ENCODE peak calls at places on chromosomes 13 and 19, in five cellular contexts. B is smooth muscle cell of the brain vasculature; C is choroid plexus epithelial cell; F is stomach; Z is activated CD8-positive, alpha-beta memory T cell treated with anti-CD3 and anti-CD28 coated beads for 1 hour. G is an unnamed sample.

GRCh38 chr13:89695343-89696257 is 1651.9 kb upstream of the MIR17HG start:
- DNase-seq in F (peak), B (peak), C (peak), Z (no peak), G (peak)

GRCh38 chr13:106986687-106987434 is 418.9 kb upstream of the ARGLU1 start:
- DNase-seq in Z (no peak), C (peak), B (no peak), F (no peak), G (no peak)

GRCh38 chr19:9308091-9308490 is 1.5 kb downstream of the ZNF699 start:
- DNase-seq in F (no peak), Z (no peak), C (no peak), B (no peak), G (no peak)

GRCh38 chr13:70842062-70842644 is 733.9 kb upstream of the KLHL1 start:
- DNase-seq in F (no peak), Z (no peak), B (no peak), C (no peak), G (no peak)

GRCh38 chr19:42028304-42029216 is 34.5 kb upstream of the ATP1A3 start:
- DNase-seq in C (no peak), F (no peak), Z (no peak), B (no peak), G (peak)

GRCh38 chr13:78679329-78679728 is 20.4 kb upstream of the OBI1 start:
- DNase-seq in B (no peak), C (peak), F (no peak), Z (no peak), G (no peak)

GRCh38 chr13:102900193-102900608 is 54.4 kb downstream of the ERCC5 start:
- DNase-seq in B (no peak), C (no peak), Z (no peak), F (no peak), G (no peak)

GRCh38 chr13:60887711-60888110 is 490.7 kb downstream of the TDRD3 start:
- DNase-seq in C (no peak), Z (no peak), B (no peak), F (no peak), G (no peak)

GRCh38 chr19:29372921-29373797 is 152.6 kb upstream of the VSTM2B start:
- DNase-seq in B (no peak), F (no peak), C (no peak), Z (no peak), G (no peak)

GRCh38 chr19:55169136-55169535 is 2.7 kb upstream of the DNAAF3 start:
- DNase-seq in B (no peak), C (no peak), F (no peak), Z (no peak), G (no peak)

GRCh38 chr19:8302734-8303133 is 5.4 kb downstream of the CD320 start:
- DNase-seq in Z (no peak), C (no peak), B (no peak), F (peak), G (no peak)

GRCh38 chr13:90485441-90485840 is 862.0 kb upstream of the MIR17HG start:
- DNase-seq in Z (no peak), C (peak), B (peak), F (no peak), G (no peak)

GRCh38 chr13:27534108-27534975 is 84.0 kb upstream of the MTIF3 start:
- DNase-seq in B (no peak), C (no peak), Z (no peak), F (no peak), G (no peak)

GRCh38 chr19:30283556-30283955 is 88.6 kb upstream of the ZNF536 start:
- DNase-seq in B (no peak), Z (no peak), F (no peak), C (no peak), G (no peak)

GRCh38 chr13:26246154-26246553 is 7.8 kb upstream of the CDK8 start:
- DNase-seq in C (peak), Z (no peak), B (no peak), F (no peak), G (no peak)

GRCh38 chr19:54608205-54608604 is 14.8 kb downstream of the LILRA1 start:
- DNase-seq in C (no peak), B (no peak), F (no peak), Z (no peak), G (no peak)

GRCh38 chr13:46995874-46996273 is 99.0 kb upstream of the HTR2A start:
- DNase-seq in Z (no peak), B (no peak), F (no peak), C (no peak), G (no peak)

GRCh38 chr19:1098177-1099051 is 3.2 kb upstream of the POLR2E start:
- DNase-seq in C (no peak), B (no peak), F (peak), Z (no peak), G (no peak)

GRCh38 chr13:43516401-43516826 is 270.4 kb downstream of the ENOX1 start:
- DNase-seq in F (no peak), Z (no peak), C (peak), B (peak), G (no peak)

GRCh38 chr19:34481861-34482379 is 362 bp downstream of the WTIP start:
- DNase-seq in B (no peak), F (no peak), Z (no peak), C (peak), G (peak)

GRCh38 chr13:94192576-94192975 is 286.9 kb downstream of the DCT start:
- DNase-seq in B (no peak), C (peak), F (no peak), Z (no peak), G (no peak)

GRCh38 chr13:36421447-36421846 is 10.8 kb upstream of the CCNA1 start:
- DNase-seq in F (no peak), Z (no peak), C (peak), B (no peak), G (no peak)

GRCh38 chr13:32840840-32841713 is 175.1 kb upstream of the KL start:
- DNase-seq in Z (no peak), C (peak), F (peak), B (no peak), G (no peak)

GRCh38 chr13:42574435-42575311 is 721 bp downstream of the TNFSF11 start:
- DNase-seq in Z (no peak), C (peak), F (no peak), B (no peak), G (no peak)

GRCh38 chr13:91242652-91243051 is 104.8 kb upstream of the MIR17HG start:
- DNase-seq in F (no peak), B (no peak), Z (no peak), C (peak), G (no peak)

GRCh38 chr19:48632692-48633147 is 4.5 kb downstream of the DBP start:
- DNase-seq in Z (no peak), C (no peak), F (no peak), B (no peak), G (no peak)

GRCh38 chr19:4742717-4743646 is 19.3 kb upstream of the DPP9 start:
- DNase-seq in F (no peak), B (no peak), C (no peak), Z (no peak), G (no peak)

GRCh38 chr13:64551755-64552154 is 2678.4 kb downstream of the PCDH9 start:
- DNase-seq in Z (no peak), F (no peak), C (peak), B (peak), G (peak)

GRCh38 chr19:40791349-40791748 is 7.6 kb upstream of the EGLN2 start:
- DNase-seq in B (no peak), C (no peak), F (no peak), Z (no peak), G (no peak)

GRCh38 chr13:76976488-76976887 is 15.4 kb upstream of the CLN5 start:
- DNase-seq in B (no peak), Z (no peak), F (no peak), C (peak), G (no peak)

GRCh38 chr13:101875717-101876393 is 423.4 kb downstream of the ITGBL1 start:
- DNase-seq in F (no peak), C (peak), B (peak), Z (no peak), G (no peak)

GRCh38 chr19:50387176-50387867 is 3.2 kb downstream of the POLD1 start:
- DNase-seq in F (no peak), B (no peak), C (peak), Z (no peak), G (peak)

GRCh38 chr19:2523630-2524311 is 47.8 kb downstream of the GADD45B start:
- DNase-seq in C (peak), Z (no peak), F (no peak), B (no peak), G (no peak)

G was measured in dermis blood vessel endothelial cell.